ENCODE peak calls at places on chromosomes 12 and 14, in eight cellular contexts. Q is SK-N-SH, J is A549, S is progenitor cell of endocrine pancreas, B is IMR-90, D is WTC11, R is glutamatergic neuron, N is right atrium auricular region. K is an unnamed sample.

GRCh38 chr12:27525373-27525772 is 1.4 kb downstream of the PPFIBP1 start:
- DNase-seq in B (peak), D (peak), J (peak), S (no peak), Q (no peak), R (no peak), N (no peak), K (peak)

GRCh38 chr14:59754256-59754655 is 116.3 kb downstream of the RTN1 start:
- DNase-seq in Q (no peak), J (no peak), N (no peak), D (no peak), S (no peak), B (peak), R (no peak), K (no peak)

GRCh38 chr12:71385155-71385554 is 54.4 kb upstream of the LGR5 start:
- DNase-seq in S (no peak), D (no peak), J (no peak), B (no peak), R (no peak), Q (no peak), N (no peak), K (no peak)

GRCh38 chr12:21773263-21773741 is 1.2 kb downstream of the KCNJ8 start:
- DNase-seq in B (peak), J (no peak), S (peak), N (peak), R (peak), Q (peak), D (peak), K (no peak)

GRCh38 chr12:53561590-53561953 is 54.3 kb upstream of the NPFF start:
- DNase-seq in J (peak), D (no peak), Q (no peak), B (peak), S (no peak), N (no peak), R (no peak), K (peak)

GRCh38 chr12:9049520-9050133 is 60.3 kb downstream of the KLRG1 start:
- DNase-seq in B (peak), Q (peak), D (no peak), S (no peak), J (peak), R (no peak), N (no peak), K (peak)

GRCh38 chr14:97021571-97022171 is 224.5 kb downstream of the VRK1 start:
- DNase-seq in S (no peak), J (peak), B (no peak), R (no peak), N (no peak), Q (no peak), D (no peak), K (no peak)

GRCh38 chr12:28023156-28023887 is 50.8 kb upstream of the PTHLH start:
- DNase-seq in J (no peak), R (no peak), D (no peak), B (peak), Q (no peak), S (no peak), N (no peak), K (peak)

GRCh38 chr14:54455363-54455762 is 14.2 kb upstream of the CNIH1 start:
- DNase-seq in Q (no peak), J (no peak), N (no peak), D (no peak), R (no peak), S (no peak), B (no peak), K (no peak)

GRCh38 chr12:54292083-54292930 is 8.5 kb downstream of the NFE2 start:
- DNase-seq in S (no peak), B (no peak), J (no peak), D (no peak), N (no peak), R (no peak), Q (no peak), K (no peak)

GRCh38 chr12:52515927-52516831 is 4.0 kb downstream of the KRT5 start:
- DNase-seq in N (peak), R (no peak), J (no peak), Q (no peak), D (no peak), B (no peak), S (peak), K (no peak)

GRCh38 chr12:4223273-4223855 is 50.2 kb upstream of the CCND2 start:
- DNase-seq in S (peak), D (no peak), J (no peak), N (peak), Q (no peak), R (no peak), B (no peak), K (no peak)

GRCh38 chr12:124720019-124720686 is 143.5 kb downstream of the SCARB1 start:
- DNase-seq in B (peak), D (no peak), Q (no peak), N (no peak), J (peak), R (no peak), S (no peak), K (peak)
- TF ChIP-seq CTCF in B (peak), D (no peak), Q (peak), N (no peak), J (peak), R (peak), S (no peak), K (peak)

DNA sequence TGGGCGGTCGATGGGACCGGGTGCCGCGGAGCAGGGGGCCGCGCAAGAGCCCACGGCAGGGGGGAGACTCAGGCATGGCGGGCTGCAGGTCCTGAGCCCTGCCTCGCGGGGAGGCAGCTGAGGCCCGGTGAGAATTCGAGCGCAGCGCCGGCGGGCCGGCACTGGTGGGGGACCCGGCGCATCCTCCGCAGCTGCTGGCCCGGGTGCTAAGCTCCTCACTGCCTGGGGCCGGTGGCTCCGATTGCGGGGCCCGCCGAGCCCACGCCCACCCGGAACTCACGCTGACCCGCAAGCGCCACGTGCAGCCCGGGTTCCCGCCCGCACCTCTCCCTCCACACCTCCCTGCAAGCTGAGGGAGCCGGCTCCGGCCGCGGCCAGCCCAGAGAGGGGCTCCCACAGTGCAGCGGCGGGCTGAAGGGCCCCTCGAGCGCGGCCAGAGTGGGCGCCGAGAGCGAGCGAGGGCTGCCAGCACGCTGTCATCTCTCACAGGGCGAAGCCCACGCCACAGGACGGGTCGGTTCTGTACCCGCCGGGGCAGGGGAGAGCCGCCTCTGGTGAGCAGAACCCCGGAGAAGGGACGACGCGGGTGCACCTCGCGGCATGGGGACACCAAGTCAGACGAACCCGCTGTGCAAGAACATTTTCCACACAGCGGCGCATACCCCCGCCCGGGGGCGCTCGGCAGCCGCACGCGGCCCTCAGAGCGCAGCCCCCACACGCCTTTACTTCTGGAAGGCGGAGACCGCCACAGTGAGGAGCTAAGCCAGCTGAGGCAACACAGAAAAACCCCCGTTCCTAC is 1.2 kb upstream of the SIVA1 start:
- DNase-seq in R (no peak), J (no peak), D (no peak), S (no peak), B (no peak), Q (peak), N (no peak), K (no peak)
- TF ChIP-seq CTCF in R (no peak), J (no peak), D (no peak), S (no peak), B (no peak), Q (no peak), N (no peak), K (peak)

DNA sequence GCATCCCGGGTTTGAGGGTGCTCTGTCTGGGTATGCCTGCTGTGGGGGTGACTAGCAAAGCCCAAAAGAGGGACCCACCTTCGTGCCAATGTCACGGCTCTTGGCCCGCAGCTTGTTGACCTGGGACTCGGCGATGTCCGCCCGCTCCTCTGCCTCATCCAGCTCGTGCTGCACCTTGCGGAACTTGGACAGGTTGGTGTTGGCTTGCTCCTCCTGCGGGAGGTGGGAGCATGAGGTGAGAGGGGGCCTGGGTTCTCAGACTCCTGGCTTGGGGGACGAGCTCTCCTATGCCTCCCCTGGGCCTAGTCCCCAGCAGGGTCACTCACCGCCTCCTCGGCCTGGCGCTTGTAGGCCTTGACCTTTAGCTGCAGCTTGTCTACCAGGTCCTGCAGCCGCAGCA is 5.6 kb upstream of the MYH6 start:
- DNase-seq in Q (no peak), N (no peak), R (no peak), J (no peak), D (no peak), S (no peak), B (no peak), K (no peak)
- TF ChIP-seq CTCF in Q (no peak), N (no peak), R (no peak), J (no peak), D (no peak), S (no peak), B (no peak), K (no peak)

DNA sequence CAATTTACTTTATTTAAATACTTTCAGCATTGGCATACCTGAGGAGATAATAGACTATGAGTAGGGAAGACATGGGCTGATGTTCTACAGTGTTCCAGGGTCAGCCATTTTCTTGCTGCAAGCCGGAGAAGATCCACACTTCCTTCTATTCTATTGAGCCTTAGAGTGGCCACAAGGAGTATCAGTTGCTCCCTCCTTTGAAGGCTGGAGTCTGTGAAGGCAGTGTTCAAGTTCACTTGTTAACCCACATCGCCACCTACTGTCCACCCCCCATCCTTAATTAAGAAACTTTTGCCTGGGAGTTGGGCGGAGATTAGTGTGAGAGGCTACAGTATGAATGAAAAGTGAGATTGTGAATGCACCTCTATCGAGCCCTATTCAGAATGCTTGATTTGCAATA is 666.6 kb downstream of the NRXN3 start:
- DNase-seq in B (peak), S (peak), R (peak), Q (peak), J (peak), N (no peak), D (peak), K (peak)
- TF ChIP-seq CTCF in B (peak), S (peak), R (peak), Q (peak), J (peak), N (no peak), D (peak), K (peak)